ENCODE peak calls at places on chromosomes 1 and 21, in ten cellular contexts. W, S, N, Z, I, A, J, R, E and P are unnamed samples.
A peak's percentile ranks its signal among the peaks of the same experiment; 100 is the strongest.

GRCh38 chr1:25711555-25712298 is 88.3 kb upstream of the SELENON start:
- DNase-seq in Z (no peak), E (no peak), J (no peak), R (no peak), A (no peak), N (no peak), S (no peak), I (no peak), W (no peak), P (no peak)

GRCh38 chr21:15121655-15122120 is 56.9 kb upstream of the NRIP1 start:
- DNase-seq in S (no peak), Z (no peak), R (no peak), I (no peak), N (peak; percentile 28), E (peak; percentile 79), J (no peak), A (no peak), W (peak; percentile 13), P (no peak)

GRCh38 chr1:174198192-174198591 is 38.9 kb downstream of the RABGAP1L start:
- DNase-seq in R (no peak), E (no peak), Z (no peak), A (no peak), N (no peak), W (no peak), J (no peak), I (no peak), S (no peak), P (no peak)

GRCh38 chr1:225998560-225999226 is 450 bp downstream of the SDE2 start:
- DNase-seq in A (no peak), R (no peak), J (no peak), N (peak; percentile 20), I (no peak), E (peak; percentile 29), W (no peak), Z (no peak), S (peak; percentile 49), P (no peak)

GRCh38 chr1:89698624-89699023 is 65.7 kb downstream of the LRRC8C start:
- DNase-seq in E (no peak), R (no peak), A (no peak), J (no peak), S (no peak), W (no peak), N (no peak), I (no peak), Z (no peak), P (no peak)

GRCh38 chr1:227532019-227532619 is 31.2 kb upstream of the ZNF678 start:
- DNase-seq in N (no peak), I (no peak), A (no peak), Z (no peak), E (no peak), R (no peak), S (peak; percentile 25), J (no peak), W (no peak), P (no peak)

GRCh38 chr1:225354906-225355305 is 72.9 kb downstream of the LBR start:
- DNase-seq in Z (no peak), R (no peak), A (no peak), J (no peak), S (no peak), E (no peak), I (no peak), N (no peak), W (no peak), P (no peak)

GRCh38 chr1:10631811-10632481 is 157.2 kb downstream of the PEX14 start:
- DNase-seq in R (no peak), E (no peak), I (no peak), W (no peak), A (peak; percentile 58), J (no peak), N (no peak), S (no peak), Z (no peak), P (no peak)

GRCh38 chr1:38738207-38738606 is 121.4 kb downstream of the RRAGC start:
- DNase-seq in A (no peak), I (no peak), E (no peak), S (no peak), N (no peak), J (no peak), R (no peak), W (no peak), Z (no peak), P (no peak)

GRCh38 chr1:19861034-19861433 is 21.2 kb upstream of the OTUD3 start:
- DNase-seq in S (peak; percentile 53), Z (no peak), A (no peak), J (no peak), I (no peak), R (peak; percentile 53), W (no peak), E (no peak), N (no peak), P (no peak)

GRCh38 chr1:23330846-23331245 is 13.2 kb downstream of the HNRNPR start:
- DNase-seq in E (no peak), Z (no peak), A (no peak), J (no peak), R (no peak), I (no peak), N (no peak), W (no peak), S (no peak), P (no peak)

GRCh38 chr1:17540255-17541001 is 930 bp downstream of the ARHGEF10L start:
- DNase-seq in I (peak; percentile 90), J (no peak), N (no peak), W (peak; percentile 66), Z (no peak), S (no peak), A (peak; percentile 84), E (no peak), R (no peak), P (no peak)

GRCh38 chr1:156892190-156893047 is 1.1 kb upstream of the PEAR1 start:
- DNase-seq in S (peak; percentile 92), Z (peak; percentile 87), N (peak; percentile 89), R (peak; percentile 92), I (peak; percentile 97), W (peak; percentile 92), J (no peak), E (peak; percentile 64), A (peak; percentile 95), P (peak; percentile 98)

GRCh38 chr1:214422137-214422671 is 129.2 kb downstream of the PTPN14 start:
- DNase-seq in A (no peak), N (no peak), Z (no peak), R (no peak), E (no peak), J (no peak), I (no peak), W (no peak), S (no peak), P (no peak)

DNA sequence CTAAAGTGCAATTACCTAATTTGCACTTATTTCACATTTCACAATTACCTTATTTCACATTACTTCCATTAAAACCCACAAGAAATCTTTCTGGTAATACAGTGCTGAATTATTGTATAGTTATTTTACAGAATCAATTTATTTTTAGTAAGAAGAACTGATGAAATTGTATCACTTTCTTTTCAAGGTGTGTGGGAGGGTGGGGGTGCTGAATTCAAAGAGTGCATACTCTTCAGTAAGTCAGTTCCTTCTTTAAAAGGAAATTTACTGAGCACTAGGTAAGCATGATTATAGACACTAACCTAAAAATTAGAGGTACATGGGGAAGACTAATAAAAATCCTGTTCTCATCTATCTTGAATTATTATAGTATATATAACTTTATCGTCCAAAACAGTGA is 731.6 kb upstream of the ADGRL4 start:
- DNase-seq in R (no peak), S (no peak), A (no peak), I (no peak), E (no peak), J (no peak), N (no peak), W (no peak), Z (no peak), P (no peak)
- H3K9me3 ChIP-seq in R (no peaks in the 10 kb centered on the region), S (no peaks in the 10 kb centered on the region), A (no peaks in the 10 kb centered on the region), I (no peaks in the 10 kb centered on the region), E (peaks cover 73% of the 10 kb centered on the region), J (no peaks in the 10 kb centered on the region), N (no peaks in the 10 kb centered on the region), W (no peaks in the 10 kb centered on the region), Z (no peaks in the 10 kb centered on the region), P (no peaks in the 10 kb centered on the region)

GRCh38 chr1:108051625-108052382 is 86.8 kb upstream of the VAV3 start:
- DNase-seq in N (no peak), S (no peak), I (no peak), W (no peak), A (no peak), Z (no peak), R (no peak), J (no peak), E (peak; percentile 88), P (no peak)
- TF ChIP-seq EP300 in N (no peak), S (no peak), I (no peak), W (no peak), A (no peak), Z (no peak), R (no peak), J (no peak), E (no peak), P (no peak)

GRCh38 chr21:41954654-41955499 is 1.1 kb upstream of the C2CD2 start:
- DNase-seq in A (no peak), R (no peak), I (no peak), W (no peak), N (no peak), E (no peak), S (no peak), Z (no peak), J (no peak), P (no peak)

GRCh38 chr21:41953249-41953830 is 478 bp downstream of the C2CD2 start:
- DNase-seq in R (peak; percentile 26), N (no peak), E (no peak), Z (no peak), S (peak; percentile 59), A (no peak), W (no peak), J (no peak), I (no peak), P (no peak)

GRCh38 chr21:41952568-41953248 is 1.1 kb downstream of the C2CD2 start:
- DNase-seq in W (no peak), R (peak; percentile 18), E (no peak), Z (no peak), A (no peak), J (no peak), N (no peak), S (no peak), I (no peak), P (no peak)

GRCh38 chr21:41955516-41955915 is 1.7 kb upstream of the C2CD2 start:
- DNase-seq in E (no peak), N (no peak), R (no peak), J (no peak), W (no peak), Z (no peak), S (no peak), A (no peak), I (no peak), P (no peak)

GRCh38 chr21:41953831-41954653 is at the start of gene C2CD2:
- DNase-seq in E (peak; percentile 55), R (peak; percentile 65), I (peak; percentile 80), S (peak; percentile 99), A (no peak), W (peak; percentile 77), J (no peak), Z (no peak), N (peak; percentile 64), P (peak; percentile 94)
- TF ChIP-seq POLR2A in E (no peak), R (no peak), I (no peak), S (no peak), A (no peak), W (no peak), J (peak; percentile 56), Z (peak; percentile 63), N (peak; percentile 35), P (peak; percentile 65)

DNA sequence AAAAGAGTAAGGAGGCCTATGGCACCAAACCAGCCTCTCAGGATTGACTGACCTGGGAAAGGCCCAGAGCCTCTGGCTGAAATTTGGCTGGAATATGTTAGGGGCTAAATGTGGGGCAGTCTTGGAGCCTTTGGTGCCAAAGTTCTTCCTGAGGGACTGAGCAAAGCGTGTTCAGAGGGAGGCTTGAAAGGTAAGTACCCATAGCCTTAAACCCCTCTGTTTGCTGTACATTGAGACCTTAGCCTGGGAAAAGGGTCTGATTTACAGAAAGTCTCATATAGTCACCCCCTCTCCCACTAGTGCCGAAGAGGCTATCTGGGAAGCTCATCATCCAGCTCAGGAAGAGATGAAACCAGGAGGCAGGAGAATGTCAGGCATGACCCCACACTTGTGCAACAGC is at the start of gene LCE4A:
- DNase-seq in I (no peak), A (no peak), E (no peak), S (no peak), N (no peak), W (no peak), R (no peak), J (no peak), Z (no peak), P (no peak)
- H3K9me3 ChIP-seq in I (peaks cover 67% of the 10 kb centered on the region), A (peaks cover 7% of the 10 kb centered on the region), E (no peaks in the 10 kb centered on the region), S (no peaks in the 10 kb centered on the region), N (peaks cover 5% of the 10 kb centered on the region), W (no peaks in the 10 kb centered on the region), R (no peaks in the 10 kb centered on the region), J (no peaks in the 10 kb centered on the region), Z (no peaks in the 10 kb centered on the region), P (peaks cover 4% of the 10 kb centered on the region)